ENCODE peak calls at places on chromosomes 4 and X, in seven cellular contexts. One of them, this sample, is unnamed.

GRCh38 chr4:165378763-165379631 is at the start of gene CPE:
- DNase-seq in astrocyte of the spinal cord: peak
- DNase-seq in ovary: peak
- DNase-seq in K562: no peak
- DNase-seq in sigmoid colon: peak
- DNase-seq in mucosa of descending colon: peak
- DNase-seq in mesenchymal stem cell: peak
- DNase-seq in this sample: peak

GRCh38 chr4:143184217-143184502 is 557 bp upstream of the USP38 start:
- DNase-seq in astrocyte of the spinal cord: no peak
- DNase-seq in ovary: no peak
- DNase-seq in K562: no peak
- DNase-seq in sigmoid colon: no peak
- DNase-seq in mucosa of descending colon: no peak
- DNase-seq in mesenchymal stem cell: no peak
- DNase-seq in this sample: no peak

GRCh38 chr4:26568446-26568994 is 15.4 kb upstream of the TBC1D19 start:
- DNase-seq in astrocyte of the spinal cord: peak
- DNase-seq in ovary: no peak
- DNase-seq in K562: no peak
- DNase-seq in sigmoid colon: no peak
- DNase-seq in mucosa of descending colon: no peak
- DNase-seq in mesenchymal stem cell: peak
- DNase-seq in this sample: no peak

GRCh38 chrX:100368167-100368566 is 41.9 kb downstream of the PCDH19 start:
- DNase-seq in astrocyte of the spinal cord: no peak
- DNase-seq in ovary: no peak
- DNase-seq in K562: no peak
- DNase-seq in sigmoid colon: no peak
- DNase-seq in mucosa of descending colon: no peak
- DNase-seq in mesenchymal stem cell: peak
- DNase-seq in this sample: no peak

GRCh38 chrX:12225073-12225472 is 86.8 kb downstream of the FRMPD4 start:
- DNase-seq in astrocyte of the spinal cord: no peak
- DNase-seq in ovary: no peak
- DNase-seq in K562: no peak
- DNase-seq in sigmoid colon: no peak
- DNase-seq in mucosa of descending colon: no peak
- DNase-seq in mesenchymal stem cell: no peak
- DNase-seq in this sample: no peak

GRCh38 chrX:114800719-114801118 is 216.7 kb downstream of the IL13RA2 start:
- DNase-seq in astrocyte of the spinal cord: peak
- DNase-seq in ovary: no peak
- DNase-seq in K562: peak
- DNase-seq in sigmoid colon: no peak
- DNase-seq in mucosa of descending colon: no peak
- DNase-seq in mesenchymal stem cell: peak
- DNase-seq in this sample: no peak

GRCh38 chrX:17627026-17627425 is 110.3 kb upstream of the SCML1 start:
- DNase-seq in astrocyte of the spinal cord: no peak
- DNase-seq in ovary: no peak
- DNase-seq in K562: no peak
- DNase-seq in sigmoid colon: no peak
- DNase-seq in mucosa of descending colon: no peak
- DNase-seq in mesenchymal stem cell: no peak
- DNase-seq in this sample: no peak

GRCh38 chr4:155707251-155707650 is 40.6 kb downstream of the GUCY1A1 start:
- DNase-seq in astrocyte of the spinal cord: no peak
- DNase-seq in ovary: no peak
- DNase-seq in K562: no peak
- DNase-seq in sigmoid colon: no peak
- DNase-seq in mucosa of descending colon: no peak
- DNase-seq in mesenchymal stem cell: no peak
- DNase-seq in this sample: peak

GRCh38 chr4:24805036-24805435 is 9.7 kb downstream of the SOD3 start:
- DNase-seq in astrocyte of the spinal cord: no peak
- DNase-seq in ovary: no peak
- DNase-seq in K562: no peak
- DNase-seq in sigmoid colon: no peak
- DNase-seq in mucosa of descending colon: no peak
- DNase-seq in mesenchymal stem cell: no peak
- DNase-seq in this sample: no peak

GRCh38 chr4:142598132-142598531 is 248.0 kb downstream of the INPP4B start:
- DNase-seq in astrocyte of the spinal cord: no peak
- DNase-seq in ovary: no peak
- DNase-seq in K562: no peak
- DNase-seq in sigmoid colon: no peak
- DNase-seq in mucosa of descending colon: no peak
- DNase-seq in mesenchymal stem cell: no peak
- DNase-seq in this sample: no peak

GRCh38 chrX:9678215-9678980 is 87.2 kb downstream of the GPR143 start:
- DNase-seq in astrocyte of the spinal cord: no peak
- DNase-seq in ovary: no peak
- DNase-seq in K562: no peak
- DNase-seq in sigmoid colon: no peak
- DNase-seq in mucosa of descending colon: no peak
- DNase-seq in mesenchymal stem cell: peak
- DNase-seq in this sample: no peak

GRCh38 chrX:23494741-23495140 is 160.1 kb downstream of the PTCHD1 start:
- DNase-seq in astrocyte of the spinal cord: no peak
- DNase-seq in ovary: no peak
- DNase-seq in K562: no peak
- DNase-seq in sigmoid colon: no peak
- DNase-seq in mucosa of descending colon: no peak
- DNase-seq in mesenchymal stem cell: no peak
- DNase-seq in this sample: no peak

GRCh38 chrX:53247928-53248327 is 22.9 kb upstream of the KDM5C start:
- DNase-seq in astrocyte of the spinal cord: no peak
- DNase-seq in ovary: no peak
- DNase-seq in K562: no peak
- DNase-seq in sigmoid colon: no peak
- DNase-seq in mucosa of descending colon: no peak
- DNase-seq in mesenchymal stem cell: no peak
- DNase-seq in this sample: no peak

GRCh38 chr4:162163892-162164759 is at the start of gene FSTL5:
- DNase-seq in astrocyte of the spinal cord: peak
- DNase-seq in ovary: peak
- DNase-seq in K562: no peak
- DNase-seq in sigmoid colon: peak
- DNase-seq in mucosa of descending colon: peak
- DNase-seq in mesenchymal stem cell: peak
- DNase-seq in this sample: peak

GRCh38 chr4:4792516-4792915 is 66.9 kb upstream of the MSX1 start:
- DNase-seq in astrocyte of the spinal cord: peak
- DNase-seq in ovary: no peak
- DNase-seq in K562: no peak
- DNase-seq in sigmoid colon: no peak
- DNase-seq in mucosa of descending colon: no peak
- DNase-seq in mesenchymal stem cell: no peak
- DNase-seq in this sample: no peak
- H3K4me3 ChIP-seq in astrocyte of the spinal cord: no peak
- H3K4me3 ChIP-seq in ovary: no peak
- H3K4me3 ChIP-seq in K562: no peak
- H3K4me3 ChIP-seq in sigmoid colon: no peak
- H3K4me3 ChIP-seq in mucosa of descending colon: no peak
- H3K4me3 ChIP-seq in mesenchymal stem cell: peak
- H3K4me3 ChIP-seq in this sample: no peak

DNA sequence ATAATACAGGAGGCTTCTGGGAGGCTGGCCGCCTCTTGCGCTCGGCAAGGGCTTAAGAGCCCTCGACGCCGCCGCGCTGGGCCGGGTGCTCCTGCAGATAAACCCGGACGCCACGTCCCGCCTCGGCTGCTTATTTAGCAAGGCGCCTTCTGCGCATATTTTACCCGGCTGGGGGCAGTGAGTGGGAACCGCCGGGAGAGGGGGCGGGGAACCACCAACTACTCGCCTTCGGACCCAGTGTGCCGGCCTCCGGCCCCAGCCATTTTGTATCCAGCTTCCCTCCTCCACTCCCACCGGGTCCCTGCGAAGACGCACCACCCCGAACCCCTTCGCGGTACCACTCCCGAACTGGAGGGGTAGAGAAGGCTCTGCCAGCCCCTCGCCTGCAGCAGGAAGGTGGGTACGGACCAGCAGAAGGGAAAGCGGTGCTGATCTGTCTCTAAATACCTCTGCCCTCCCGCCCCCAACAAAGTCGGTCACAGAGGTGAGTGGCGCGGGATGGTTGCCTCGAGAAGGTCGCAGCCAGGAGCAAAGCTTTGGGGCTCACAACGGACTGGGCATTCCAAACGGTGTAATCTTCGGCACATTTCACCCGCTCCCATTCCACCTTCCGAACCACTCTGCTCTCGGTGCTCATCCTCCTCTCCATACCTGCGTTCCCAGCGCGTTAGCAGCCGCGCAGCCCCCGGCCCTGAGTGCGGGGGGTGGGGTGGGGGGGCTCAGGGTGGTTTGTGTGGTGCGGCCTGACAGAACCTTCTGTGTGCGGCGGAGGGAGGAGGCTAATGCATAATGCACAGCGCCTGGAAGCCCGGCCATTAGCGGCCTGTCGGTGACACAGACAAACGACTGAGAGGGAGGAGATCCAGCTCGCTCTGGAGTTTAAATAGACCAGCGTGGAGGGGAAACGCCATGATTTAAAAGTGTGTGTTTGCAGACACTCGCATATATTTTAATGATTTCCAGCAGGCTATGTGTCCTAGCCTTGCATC is 4.9 kb upstream of the BCOR start:
- DNase-seq in astrocyte of the spinal cord: no peak
- DNase-seq in ovary: no peak
- DNase-seq in K562: no peak
- DNase-seq in sigmoid colon: no peak
- DNase-seq in mucosa of descending colon: no peak
- DNase-seq in mesenchymal stem cell: peak
- DNase-seq in this sample: no peak
- H3K4me3 ChIP-seq in astrocyte of the spinal cord: no peak
- H3K4me3 ChIP-seq in ovary: no peak
- H3K4me3 ChIP-seq in K562: peak
- H3K4me3 ChIP-seq in sigmoid colon: no peak
- H3K4me3 ChIP-seq in mucosa of descending colon: no peak
- H3K4me3 ChIP-seq in mesenchymal stem cell: no peak
- H3K4me3 ChIP-seq in this sample: no peak

DNA sequence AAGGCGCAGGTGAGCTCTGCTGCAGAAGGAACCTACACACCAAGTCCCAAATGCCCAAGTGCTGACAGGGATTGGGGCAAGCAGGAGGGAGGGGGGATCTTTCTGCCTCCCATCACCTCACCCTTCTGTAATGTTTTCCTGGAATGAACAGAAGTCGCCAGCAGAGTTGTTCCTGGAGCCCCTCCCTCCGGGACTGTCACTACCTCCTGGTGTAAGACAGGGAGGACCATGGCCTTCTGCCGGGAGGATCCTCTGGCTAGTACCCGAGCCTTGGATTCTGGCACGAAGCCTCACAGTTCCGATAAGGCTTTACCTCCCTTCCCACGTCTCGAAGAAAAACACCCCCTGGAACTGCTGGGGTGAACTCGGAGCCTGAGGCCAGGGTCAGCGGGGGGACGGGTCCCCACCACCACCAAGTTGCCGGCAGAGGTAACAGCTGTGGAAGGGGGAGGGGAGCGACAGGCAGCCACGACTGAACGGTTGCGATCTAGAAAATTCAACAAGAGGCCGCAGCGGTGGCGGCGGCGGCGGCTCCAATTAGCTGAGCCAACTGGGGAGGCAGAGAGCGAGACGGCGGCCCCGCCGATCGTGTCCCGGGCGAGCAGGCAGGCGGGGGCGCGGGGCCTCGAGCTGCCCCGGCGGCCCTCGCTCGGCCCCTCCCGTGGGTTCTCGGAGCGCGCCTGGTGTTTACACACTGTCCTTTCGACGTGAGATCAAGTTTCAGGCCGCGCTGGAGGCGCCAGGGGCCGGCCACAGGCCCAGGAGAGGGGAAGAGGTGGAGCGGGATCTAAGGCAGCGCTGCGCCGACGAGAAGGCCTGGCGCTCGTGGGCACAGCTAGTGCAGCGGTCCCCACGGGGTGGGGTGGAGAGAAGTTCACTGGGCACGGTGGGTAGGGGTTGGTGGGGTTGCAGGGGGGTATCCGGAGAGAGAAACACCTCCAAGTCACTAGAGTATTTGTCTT is 53.7 kb upstream of the BCOR start:
- DNase-seq in astrocyte of the spinal cord: no peak
- DNase-seq in ovary: peak
- DNase-seq in K562: no peak
- DNase-seq in sigmoid colon: no peak
- DNase-seq in mucosa of descending colon: peak
- DNase-seq in mesenchymal stem cell: peak
- DNase-seq in this sample: peak
- H3K4me3 ChIP-seq in astrocyte of the spinal cord: no peak
- H3K4me3 ChIP-seq in ovary: no peak
- H3K4me3 ChIP-seq in K562: peak
- H3K4me3 ChIP-seq in sigmoid colon: no peak
- H3K4me3 ChIP-seq in mucosa of descending colon: no peak
- H3K4me3 ChIP-seq in mesenchymal stem cell: no peak
- H3K4me3 ChIP-seq in this sample: no peak

GRCh38 chr4:178090640-178091411 is 648.6 kb upstream of the AGA start:
- DNase-seq in astrocyte of the spinal cord: no peak
- DNase-seq in ovary: no peak
- DNase-seq in K562: no peak
- DNase-seq in sigmoid colon: no peak
- DNase-seq in mucosa of descending colon: no peak
- DNase-seq in mesenchymal stem cell: no peak
- DNase-seq in this sample: no peak
- H3K4me3 ChIP-seq in astrocyte of the spinal cord: no peak
- H3K4me3 ChIP-seq in ovary: no peak
- H3K4me3 ChIP-seq in K562: no peak
- H3K4me3 ChIP-seq in sigmoid colon: no peak
- H3K4me3 ChIP-seq in mucosa of descending colon: no peak
- H3K4me3 ChIP-seq in mesenchymal stem cell: no peak
- H3K4me3 ChIP-seq in this sample: no peak

GRCh38 chrX:49179358-49179757 is 6.8 kb downstream of the PRICKLE3 start:
- DNase-seq in astrocyte of the spinal cord: no peak
- DNase-seq in ovary: peak
- DNase-seq in K562: no peak
- DNase-seq in sigmoid colon: no peak
- DNase-seq in mucosa of descending colon: no peak
- DNase-seq in mesenchymal stem cell: no peak
- DNase-seq in this sample: no peak
- H3K4me3 ChIP-seq in astrocyte of the spinal cord: no peak
- H3K4me3 ChIP-seq in ovary: no peak
- H3K4me3 ChIP-seq in K562: no peak
- H3K4me3 ChIP-seq in sigmoid colon: no peak
- H3K4me3 ChIP-seq in mucosa of descending colon: no peak
- H3K4me3 ChIP-seq in mesenchymal stem cell: no peak
- H3K4me3 ChIP-seq in this sample: no peak